ENCODE peak calls at places on chromosomes 2 and 18, in seven cellular contexts. One of them, this sample, is unnamed. For H3K4me1, the result is how much of the 10 kb centered on the place peaks cover.

GRCh38 chr2:154588838-154589237 is 109.7 kb upstream of the KCNJ3 start:
- DNase-seq in GM12878: no peak
- DNase-seq in HepG2: no peak
- DNase-seq in A549: no peak
- DNase-seq in tibial nerve: no peak
- DNase-seq in sigmoid colon: no peak
- DNase-seq in suprapubic skin: no peak
- DNase-seq in this sample: no peak

GRCh38 chr2:50491541-50492114 is 540.3 kb downstream of the NRXN1 start:
- DNase-seq in GM12878: no peak
- DNase-seq in HepG2: peak
- DNase-seq in A549: peak
- DNase-seq in tibial nerve: no peak
- DNase-seq in sigmoid colon: no peak
- DNase-seq in suprapubic skin: no peak
- DNase-seq in this sample: no peak

GRCh38 chr2:75031906-75032803 is 73.7 kb downstream of the POLE4 start:
- DNase-seq in GM12878: no peak
- DNase-seq in HepG2: no peak
- DNase-seq in A549: no peak
- DNase-seq in tibial nerve: no peak
- DNase-seq in sigmoid colon: no peak
- DNase-seq in suprapubic skin: no peak
- DNase-seq in this sample: no peak

GRCh38 chr18:51321696-51322095 is 124.2 kb upstream of the MEX3C start:
- DNase-seq in GM12878: no peak
- DNase-seq in HepG2: no peak
- DNase-seq in A549: no peak
- DNase-seq in tibial nerve: no peak
- DNase-seq in sigmoid colon: no peak
- DNase-seq in suprapubic skin: no peak
- DNase-seq in this sample: no peak

GRCh38 chr2:176114930-176115625 is 1.5 kb upstream of the HOXD10 start:
- DNase-seq in GM12878: no peak
- DNase-seq in HepG2: no peak
- DNase-seq in A549: no peak
- DNase-seq in tibial nerve: no peak
- DNase-seq in sigmoid colon: no peak
- DNase-seq in suprapubic skin: no peak
- DNase-seq in this sample: no peak

GRCh38 chr2:208224802-208225201 is 30.1 kb downstream of the IDH1 start:
- DNase-seq in GM12878: no peak
- DNase-seq in HepG2: no peak
- DNase-seq in A549: no peak
- DNase-seq in tibial nerve: no peak
- DNase-seq in sigmoid colon: no peak
- DNase-seq in suprapubic skin: no peak
- DNase-seq in this sample: no peak

GRCh38 chr2:236867441-236868260 is 218.0 kb upstream of the COPS8 start:
- DNase-seq in GM12878: no peak
- DNase-seq in HepG2: no peak
- DNase-seq in A549: no peak
- DNase-seq in tibial nerve: no peak
- DNase-seq in sigmoid colon: peak
- DNase-seq in suprapubic skin: no peak
- DNase-seq in this sample: no peak

GRCh38 chr2:140994856-140995255 is 1136.0 kb downstream of the LRP1B start:
- DNase-seq in GM12878: no peak
- DNase-seq in HepG2: no peak
- DNase-seq in A549: no peak
- DNase-seq in tibial nerve: no peak
- DNase-seq in sigmoid colon: no peak
- DNase-seq in suprapubic skin: no peak
- DNase-seq in this sample: no peak

GRCh38 chr2:70143314-70144150 is 47.3 kb downstream of the C2orf42 start:
- DNase-seq in GM12878: no peak
- DNase-seq in HepG2: peak
- DNase-seq in A549: no peak
- DNase-seq in tibial nerve: no peak
- DNase-seq in sigmoid colon: peak
- DNase-seq in suprapubic skin: no peak
- DNase-seq in this sample: peak

GRCh38 chr2:176534798-176535479 is 265.7 kb downstream of the MTX2 start:
- DNase-seq in GM12878: no peak
- DNase-seq in HepG2: no peak
- DNase-seq in A549: no peak
- DNase-seq in tibial nerve: no peak
- DNase-seq in sigmoid colon: no peak
- DNase-seq in suprapubic skin: no peak
- DNase-seq in this sample: no peak

GRCh38 chr2:120857931-120858330 is 122.3 kb downstream of the GLI2 start:
- DNase-seq in GM12878: no peak
- DNase-seq in HepG2: no peak
- DNase-seq in A549: no peak
- DNase-seq in tibial nerve: no peak
- DNase-seq in sigmoid colon: peak
- DNase-seq in suprapubic skin: peak
- DNase-seq in this sample: peak

GRCh38 chr2:88658890-88659881 is 31.9 kb upstream of the EIF2AK3 start:
- DNase-seq in GM12878: no peak
- DNase-seq in HepG2: peak
- DNase-seq in A549: no peak
- DNase-seq in tibial nerve: no peak
- DNase-seq in sigmoid colon: peak
- DNase-seq in suprapubic skin: peak
- DNase-seq in this sample: no peak

GRCh38 chr2:236971131-236971850 is 114.4 kb upstream of the COPS8 start:
- DNase-seq in GM12878: no peak
- DNase-seq in HepG2: no peak
- DNase-seq in A549: no peak
- DNase-seq in tibial nerve: no peak
- DNase-seq in sigmoid colon: no peak
- DNase-seq in suprapubic skin: peak
- DNase-seq in this sample: no peak

GRCh38 chr2:42386684-42387083 is 25.7 kb upstream of the COX7A2L start:
- DNase-seq in GM12878: no peak
- DNase-seq in HepG2: peak
- DNase-seq in A549: peak
- DNase-seq in tibial nerve: no peak
- DNase-seq in sigmoid colon: no peak
- DNase-seq in suprapubic skin: no peak
- DNase-seq in this sample: no peak

GRCh38 chr18:6943143-6943542 is 174.5 kb downstream of the LAMA1 start:
- DNase-seq in GM12878: no peak
- DNase-seq in HepG2: no peak
- DNase-seq in A549: no peak
- DNase-seq in tibial nerve: no peak
- DNase-seq in sigmoid colon: no peak
- DNase-seq in suprapubic skin: no peak
- DNase-seq in this sample: no peak

GRCh38 chr18:13635046-13635445 is 91.3 kb downstream of the FAM210A start:
- DNase-seq in GM12878: no peak
- DNase-seq in HepG2: no peak
- DNase-seq in A549: no peak
- DNase-seq in tibial nerve: no peak
- DNase-seq in sigmoid colon: no peak
- DNase-seq in suprapubic skin: no peak
- DNase-seq in this sample: no peak

GRCh38 chr2:227335713-227336112 is 10.7 kb downstream of the MFF start:
- DNase-seq in GM12878: no peak
- DNase-seq in HepG2: no peak
- DNase-seq in A549: no peak
- DNase-seq in tibial nerve: no peak
- DNase-seq in sigmoid colon: no peak
- DNase-seq in suprapubic skin: no peak
- DNase-seq in this sample: no peak

GRCh38 chr2:218264773-218265601 is 4.2 kb downstream of the GPBAR1 start:
- DNase-seq in GM12878: no peak
- DNase-seq in HepG2: peak
- DNase-seq in A549: no peak
- DNase-seq in tibial nerve: peak
- DNase-seq in sigmoid colon: peak
- DNase-seq in suprapubic skin: peak
- DNase-seq in this sample: no peak

GRCh38 chr2:218261424-218262273 is 834 bp downstream of the GPBAR1 start:
- DNase-seq in GM12878: no peak
- DNase-seq in HepG2: no peak
- DNase-seq in A549: no peak
- DNase-seq in tibial nerve: peak
- DNase-seq in sigmoid colon: peak
- DNase-seq in suprapubic skin: peak
- DNase-seq in this sample: no peak

GRCh38 chr2:218262631-218263586 is 2.1 kb downstream of the GPBAR1 start:
- DNase-seq in GM12878: no peak
- DNase-seq in HepG2: no peak
- DNase-seq in A549: no peak
- DNase-seq in tibial nerve: peak
- DNase-seq in sigmoid colon: peak
- DNase-seq in suprapubic skin: peak
- DNase-seq in this sample: no peak

GRCh38 chr2:218265626-218266025 is 4.3 kb downstream of the AAMP start:
- DNase-seq in GM12878: no peak
- DNase-seq in HepG2: no peak
- DNase-seq in A549: no peak
- DNase-seq in tibial nerve: peak
- DNase-seq in sigmoid colon: no peak
- DNase-seq in suprapubic skin: peak
- DNase-seq in this sample: no peak

DNA sequence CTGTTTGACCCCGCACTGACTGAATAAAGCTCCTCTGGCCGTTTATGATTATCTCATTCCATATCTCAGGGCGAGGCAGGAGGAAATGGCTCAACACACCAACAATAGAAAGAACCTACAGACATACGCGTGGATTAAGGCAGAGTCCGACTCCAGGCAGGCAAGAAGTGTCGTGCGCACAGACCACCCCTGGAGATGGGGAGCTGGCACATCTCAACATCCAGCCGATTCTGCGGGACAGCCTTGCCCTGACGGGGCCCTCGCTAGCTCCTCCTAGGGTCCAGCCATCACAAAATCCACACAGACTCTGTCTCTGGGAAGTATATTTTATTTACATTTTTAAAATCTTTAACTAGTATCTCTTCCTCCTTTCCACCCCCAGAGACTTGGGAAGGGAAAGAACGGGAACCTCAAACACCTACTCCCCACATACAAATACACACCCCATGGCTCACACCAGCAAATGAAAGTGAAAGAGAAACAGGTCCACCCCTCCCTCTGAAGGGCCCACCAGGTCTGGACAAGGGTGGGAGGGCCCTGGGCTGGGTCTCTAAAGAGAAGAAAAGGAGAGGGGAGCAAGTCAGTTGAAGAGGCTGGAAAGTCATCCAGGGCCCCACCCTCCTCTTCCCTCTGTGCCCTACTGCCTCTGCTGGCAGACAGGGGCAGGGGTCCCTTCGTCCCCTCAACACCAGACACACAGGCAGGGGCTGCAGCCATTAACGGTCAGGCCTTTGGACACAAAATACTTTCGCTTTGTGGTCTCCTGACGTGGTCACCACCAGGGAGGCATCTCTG is 3.2 kb downstream of the GPBAR1 start:
- DNase-seq in GM12878: no peak
- DNase-seq in HepG2: no peak
- DNase-seq in A549: no peak
- DNase-seq in tibial nerve: peak
- DNase-seq in sigmoid colon: peak
- DNase-seq in suprapubic skin: peak
- DNase-seq in this sample: no peak
- TF ChIP-seq CTCF in GM12878: no peak
- TF ChIP-seq CTCF in HepG2: no peak
- TF ChIP-seq CTCF in A549: no peak
- TF ChIP-seq CTCF in tibial nerve: no peak
- TF ChIP-seq CTCF in sigmoid colon: no peak
- TF ChIP-seq CTCF in suprapubic skin: no peak
- TF ChIP-seq CTCF in this sample: no peak

DNA sequence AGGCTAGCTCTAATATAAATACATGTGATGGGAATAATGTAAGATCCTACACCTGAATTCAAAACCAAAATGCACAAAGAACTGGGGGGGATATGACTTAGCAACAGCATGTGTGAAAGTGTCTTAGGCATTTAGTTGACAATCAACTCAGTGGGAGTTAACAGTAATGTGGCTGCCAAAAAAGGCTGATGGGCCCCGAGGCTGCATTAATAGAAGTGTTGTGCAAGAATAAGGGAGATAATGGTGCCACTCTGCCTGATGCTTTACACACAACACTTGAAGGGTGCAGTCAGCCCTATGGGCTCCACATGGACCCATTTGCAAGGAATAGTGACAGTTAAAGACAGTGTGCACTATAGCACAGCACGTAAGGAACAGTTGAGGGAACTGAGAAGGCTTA is 649.4 kb upstream of the ZEB2 start:
- DNase-seq in GM12878: no peak
- DNase-seq in HepG2: no peak
- DNase-seq in A549: no peak
- DNase-seq in tibial nerve: no peak
- DNase-seq in sigmoid colon: no peak
- DNase-seq in suprapubic skin: no peak
- DNase-seq in this sample: no peak
- TF ChIP-seq EP300 in GM12878: no peak
- TF ChIP-seq EP300 in HepG2: no peak
- TF ChIP-seq EP300 in A549: no peak
- TF ChIP-seq EP300 in tibial nerve: no peak
- TF ChIP-seq EP300 in sigmoid colon: no peak
- TF ChIP-seq EP300 in suprapubic skin: no peak
- TF ChIP-seq EP300 in this sample: no peak

GRCh38 chr2:46535360-46535759 is 56.0 kb downstream of the TMEM247 start:
- DNase-seq in GM12878: peak
- DNase-seq in HepG2: no peak
- DNase-seq in A549: no peak
- DNase-seq in tibial nerve: no peak
- DNase-seq in sigmoid colon: no peak
- DNase-seq in suprapubic skin: no peak
- DNase-seq in this sample: no peak
- H3K4me1 ChIP-seq in GM12878: under half
- H3K4me1 ChIP-seq in HepG2: under half
- H3K4me1 ChIP-seq in A549: under half
- H3K4me1 ChIP-seq in tibial nerve: under half
- H3K4me1 ChIP-seq in sigmoid colon: under half
- H3K4me1 ChIP-seq in suprapubic skin: under half
- H3K4me1 ChIP-seq in this sample: under half

GRCh38 chr2:127220807-127221527 is 868 bp upstream of the CYP27C1 start:
- DNase-seq in GM12878: no peak
- DNase-seq in HepG2: no peak
- DNase-seq in A549: peak
- DNase-seq in tibial nerve: no peak
- DNase-seq in sigmoid colon: no peak
- DNase-seq in suprapubic skin: no peak
- DNase-seq in this sample: no peak

GRCh38 chr2:127217470-127218325 is 2.4 kb downstream of the CYP27C1 start:
- DNase-seq in GM12878: no peak
- DNase-seq in HepG2: no peak
- DNase-seq in A549: peak
- DNase-seq in tibial nerve: no peak
- DNase-seq in sigmoid colon: no peak
- DNase-seq in suprapubic skin: peak
- DNase-seq in this sample: no peak

GRCh38 chr2:127220102-127220806 is at the start of gene CYP27C1:
- DNase-seq in GM12878: no peak
- DNase-seq in HepG2: no peak
- DNase-seq in A549: peak
- DNase-seq in tibial nerve: no peak
- DNase-seq in sigmoid colon: no peak
- DNase-seq in suprapubic skin: no peak
- DNase-seq in this sample: peak

GRCh38 chr2:127219716-127220090 is 396 bp downstream of the CYP27C1 start:
- DNase-seq in GM12878: no peak
- DNase-seq in HepG2: no peak
- DNase-seq in A549: peak
- DNase-seq in tibial nerve: no peak
- DNase-seq in sigmoid colon: peak
- DNase-seq in suprapubic skin: peak
- DNase-seq in this sample: no peak

GRCh38 chr2:127218843-127219715 is 1.0 kb downstream of the CYP27C1 start:
- DNase-seq in GM12878: no peak
- DNase-seq in HepG2: no peak
- DNase-seq in A549: peak
- DNase-seq in tibial nerve: no peak
- DNase-seq in sigmoid colon: no peak
- DNase-seq in suprapubic skin: peak
- DNase-seq in this sample: no peak
- TF ChIP-seq CTCF in GM12878: no peak
- TF ChIP-seq CTCF in HepG2: no peak
- TF ChIP-seq CTCF in A549: no peak
- TF ChIP-seq CTCF in tibial nerve: no peak
- TF ChIP-seq CTCF in sigmoid colon: no peak
- TF ChIP-seq CTCF in suprapubic skin: no peak
- TF ChIP-seq CTCF in this sample: no peak